ENCODE peak calls at places on chromosomes 7 and 10, in four cellular contexts. One of them, this sample, is unnamed.

GRCh38 chr7:98464558-98464940 is 63.7 kb upstream of the BAIAP2L1 start:
- DNase-seq in spleen: no peak
- DNase-seq in heart left ventricle: no peak
- DNase-seq in breast epithelium: no peak
- DNase-seq in this sample: no peak

GRCh38 chr7:34207810-34208209 is 302.5 kb downstream of the BMPER start:
- DNase-seq in spleen: no peak
- DNase-seq in breast epithelium: no peak
- DNase-seq in heart left ventricle: no peak
- DNase-seq in this sample: no peak

GRCh38 chr7:70776627-70777101 is 355.3 kb upstream of the GALNT17 start:
- DNase-seq in breast epithelium: no peak
- DNase-seq in spleen: no peak
- DNase-seq in heart left ventricle: no peak
- DNase-seq in this sample: no peak

GRCh38 chr10:50740351-50740688 is 584 bp downstream of the ASAH2B start:
- DNase-seq in heart left ventricle: peak
- DNase-seq in spleen: peak
- DNase-seq in breast epithelium: no peak
- DNase-seq in this sample: no peak

GRCh38 chr10:5234106-5234877 is 37.7 kb downstream of the AKR1C4 start:
- DNase-seq in heart left ventricle: no peak
- DNase-seq in breast epithelium: no peak
- DNase-seq in spleen: no peak
- DNase-seq in this sample: peak

GRCh38 chr7:55120501-55121198 is 101.8 kb downstream of the EGFR start:
- DNase-seq in breast epithelium: no peak
- DNase-seq in spleen: no peak
- DNase-seq in heart left ventricle: peak
- DNase-seq in this sample: peak

GRCh38 chr7:7820409-7820808 is 102.0 kb upstream of the RPA3 start:
- DNase-seq in heart left ventricle: no peak
- DNase-seq in breast epithelium: no peak
- DNase-seq in spleen: no peak
- DNase-seq in this sample: no peak

GRCh38 chr10:13099666-13100348 is at the start of gene OPTN:
- DNase-seq in spleen: peak
- DNase-seq in heart left ventricle: peak
- DNase-seq in breast epithelium: peak
- DNase-seq in this sample: peak

GRCh38 chr7:12756841-12757240 is 69.4 kb downstream of the ARL4A start:
- DNase-seq in heart left ventricle: no peak
- DNase-seq in breast epithelium: no peak
- DNase-seq in spleen: no peak
- DNase-seq in this sample: no peak

GRCh38 chr10:46289209-46289810 is 2.5 kb downstream of the ANTXRL start:
- DNase-seq in heart left ventricle: no peak
- DNase-seq in spleen: peak
- DNase-seq in breast epithelium: no peak
- DNase-seq in this sample: no peak

GRCh38 chr7:100752994-100753393 is 19.6 kb downstream of the ZAN start:
- DNase-seq in breast epithelium: no peak
- DNase-seq in heart left ventricle: no peak
- DNase-seq in spleen: no peak
- DNase-seq in this sample: no peak

GRCh38 chr10:33377658-33378025 is 43.2 kb upstream of the NRP1 start:
- DNase-seq in breast epithelium: no peak
- DNase-seq in heart left ventricle: no peak
- DNase-seq in spleen: no peak
- DNase-seq in this sample: no peak

GRCh38 chr10:86721232-86721631 is 35.2 kb upstream of the BMPR1A start:
- DNase-seq in heart left ventricle: no peak
- DNase-seq in spleen: no peak
- DNase-seq in breast epithelium: no peak
- DNase-seq in this sample: no peak

GRCh38 chr10:3210251-3210650 is 37.7 kb upstream of the PITRM1 start:
- DNase-seq in spleen: no peak
- DNase-seq in heart left ventricle: no peak
- DNase-seq in breast epithelium: no peak
- DNase-seq in this sample: no peak

GRCh38 chr10:54620352-54620751 is 180.7 kb downstream of the PCDH15 start:
- DNase-seq in heart left ventricle: no peak
- DNase-seq in breast epithelium: no peak
- DNase-seq in spleen: no peak
- DNase-seq in this sample: no peak

GRCh38 chr10:54622017-54622416 is 179.0 kb downstream of the PCDH15 start:
- DNase-seq in heart left ventricle: no peak
- DNase-seq in breast epithelium: no peak
- DNase-seq in spleen: no peak
- DNase-seq in this sample: no peak
- TF ChIP-seq POLR2A in heart left ventricle: no peak
- TF ChIP-seq POLR2A in breast epithelium: no peak
- TF ChIP-seq POLR2A in spleen: no peak
- TF ChIP-seq POLR2A in this sample: no peak

DNA sequence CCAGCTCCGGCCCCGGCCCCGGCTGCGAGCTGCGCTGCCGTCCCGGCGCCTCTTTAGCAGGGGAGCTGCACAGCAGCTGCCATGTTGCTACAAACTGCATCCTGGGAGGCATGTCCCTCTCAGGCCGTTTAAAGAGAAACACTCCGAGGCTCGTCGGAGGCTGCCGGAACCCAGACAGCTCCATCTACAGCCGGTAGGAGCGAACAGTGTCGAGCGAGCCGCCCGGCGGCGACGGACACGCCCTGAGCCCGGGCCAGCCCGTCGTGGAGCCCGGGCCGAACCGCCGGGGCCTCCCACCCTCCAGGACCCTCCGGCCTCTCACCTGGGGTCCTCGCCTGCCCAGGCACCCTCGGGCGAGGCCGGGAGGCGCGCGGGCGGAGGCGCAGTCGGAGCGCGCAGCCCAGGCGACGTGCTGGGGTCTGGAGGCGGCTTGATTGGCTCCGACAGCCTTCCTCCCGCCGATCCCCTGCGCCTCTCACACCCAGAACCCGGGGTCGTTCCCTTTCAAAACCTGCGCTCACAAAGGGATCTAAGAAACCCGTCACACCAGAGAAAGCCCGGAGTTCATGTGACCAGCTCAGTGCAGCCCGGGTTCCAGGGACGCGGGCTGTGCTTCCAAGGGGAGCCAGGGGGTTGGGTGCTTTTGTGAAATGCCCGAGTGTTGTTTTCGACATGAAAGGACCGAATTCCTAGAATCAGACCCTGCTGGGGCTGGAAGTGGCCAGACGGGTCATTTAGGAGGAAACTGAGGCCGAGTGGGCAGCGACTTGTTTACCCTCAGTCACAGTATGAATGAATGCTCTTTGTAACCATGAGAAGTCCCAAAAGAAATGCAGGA is at the start of gene ZNF777:
- DNase-seq in heart left ventricle: peak
- DNase-seq in breast epithelium: peak
- DNase-seq in spleen: peak
- DNase-seq in this sample: peak
- TF ChIP-seq POLR2A in heart left ventricle: peak
- TF ChIP-seq POLR2A in breast epithelium: no peak
- TF ChIP-seq POLR2A in spleen: no peak
- TF ChIP-seq POLR2A in this sample: no peak

DNA sequence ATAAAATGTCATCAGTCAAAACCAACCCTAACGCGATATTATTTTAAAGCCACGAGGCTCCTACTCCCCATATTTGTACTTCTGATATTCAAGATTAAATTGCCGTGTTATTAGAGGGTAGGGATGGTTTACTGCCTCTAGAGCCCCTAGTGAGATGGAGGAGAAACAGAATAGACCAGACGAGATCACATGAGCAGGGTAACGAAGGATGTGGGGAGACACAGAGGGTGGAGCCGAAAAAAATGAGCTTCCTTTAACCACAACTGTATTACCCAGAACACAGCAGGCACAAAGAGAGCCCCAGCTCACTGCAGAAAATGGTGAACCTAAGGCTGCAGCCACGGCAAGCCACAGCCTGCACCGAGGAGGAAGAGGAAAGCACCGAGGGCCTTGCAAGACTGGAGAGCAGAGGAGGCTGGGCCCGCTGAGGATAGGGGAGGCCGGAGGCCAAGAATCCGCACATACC is 14.3 kb downstream of the ZC3HAV1 start:
- DNase-seq in breast epithelium: no peak
- DNase-seq in heart left ventricle: no peak
- DNase-seq in spleen: peak
- DNase-seq in this sample: no peak
- TF ChIP-seq POLR2A in breast epithelium: no peak
- TF ChIP-seq POLR2A in heart left ventricle: no peak
- TF ChIP-seq POLR2A in spleen: no peak
- TF ChIP-seq POLR2A in this sample: no peak

GRCh38 chr10:133349577-133350011 is 2.4 kb downstream of the PRAP1 start:
- DNase-seq in heart left ventricle: no peak
- DNase-seq in spleen: no peak
- DNase-seq in breast epithelium: no peak
- DNase-seq in this sample: no peak

GRCh38 chr10:133351408-133352318 is 4.5 kb downstream of the PRAP1 start:
- DNase-seq in breast epithelium: no peak
- DNase-seq in heart left ventricle: no peak
- DNase-seq in spleen: no peak
- DNase-seq in this sample: no peak

GRCh38 chr10:133350950-133351329 is 3.8 kb downstream of the PRAP1 start:
- DNase-seq in spleen: no peak
- DNase-seq in heart left ventricle: no peak
- DNase-seq in breast epithelium: no peak
- DNase-seq in this sample: no peak

GRCh38 chr10:133349160-133349568 is 2.0 kb downstream of the PRAP1 start:
- DNase-seq in breast epithelium: no peak
- DNase-seq in heart left ventricle: no peak
- DNase-seq in spleen: no peak
- DNase-seq in this sample: no peak

GRCh38 chr10:133350283-133350949 is 3.2 kb downstream of the PRAP1 start:
- DNase-seq in breast epithelium: no peak
- DNase-seq in spleen: no peak
- DNase-seq in heart left ventricle: no peak
- DNase-seq in this sample: no peak
- TF ChIP-seq POLR2A in breast epithelium: no peak
- TF ChIP-seq POLR2A in spleen: no peak
- TF ChIP-seq POLR2A in heart left ventricle: no peak
- TF ChIP-seq POLR2A in this sample: no peak